ENCODE peak calls at places on chromosomes 11 and 22, in ten cellular contexts. T, V, I, Y, X, U, G, Z, H and B are unnamed samples.

GRCh38 chr22:44362249-44363040 is 49.7 kb upstream of the SHISAL1 start:
- DNase-seq in H (peak), V (peak), G (no peak), I (no peak), T (no peak), Y (no peak), X (no peak), Z (no peak), U (no peak), B (peak)

GRCh38 chr11:131710511-131710910 is 340.1 kb downstream of the NTM start:
- DNase-seq in I (no peak), H (no peak), Z (no peak), G (peak), V (no peak), T (peak), U (no peak), Y (no peak), X (no peak), B (no peak)

GRCh38 chr22:44181033-44181911 is 547 bp downstream of the PARVG start:
- DNase-seq in I (no peak), U (no peak), Y (no peak), V (no peak), Z (no peak), X (peak), T (no peak), G (peak), H (no peak), B (no peak)

GRCh38 chr11:2529636-2530035 is 84.8 kb downstream of the KCNQ1 start:
- DNase-seq in Y (no peak), T (no peak), I (no peak), X (peak), V (peak), G (no peak), H (no peak), U (no peak), Z (no peak), B (no peak)

GRCh38 chr11:32830413-32830738 is 649 bp downstream of the PRRG4 start:
- DNase-seq in X (peak), V (no peak), I (no peak), H (no peak), Y (peak), T (no peak), U (no peak), Z (peak), G (no peak), B (peak)

GRCh38 chr11:46380340-46381045 is 976 bp upstream of the MDK start:
- DNase-seq in U (no peak), X (peak), Y (no peak), T (peak), H (no peak), V (peak), Z (no peak), G (peak), I (no peak), B (peak)

GRCh38 chr11:126163074-126163700 is 48.3 kb downstream of the RPUSD4 start:
- DNase-seq in Y (peak), U (no peak), I (peak), X (no peak), H (no peak), V (peak), Z (peak), G (peak), T (peak), B (peak)

GRCh38 chr22:45334068-45334467 is 24.3 kb downstream of the FAM118A start:
- DNase-seq in T (no peak), H (no peak), Z (no peak), X (no peak), Y (no peak), U (no peak), I (no peak), G (peak), V (no peak), B (no peak)

GRCh38 chr11:78749243-78749730 is 174.6 kb upstream of the NARS2 start:
- DNase-seq in I (no peak), V (no peak), Z (no peak), H (no peak), T (no peak), G (no peak), Y (no peak), X (no peak), U (no peak), B (no peak)

GRCh38 chr11:77252555-77253270 is 48.8 kb downstream of the GDPD4 start:
- DNase-seq in T (no peak), X (peak), I (no peak), U (no peak), V (no peak), Y (no peak), Z (no peak), G (no peak), H (no peak), B (no peak)

GRCh38 chr22:35313311-35314121 is 13.8 kb downstream of the TOM1 start:
- DNase-seq in U (no peak), I (peak), H (peak), G (peak), T (peak), Y (peak), X (no peak), Z (peak), V (peak), B (peak)

GRCh38 chr11:5550440-5551095 is 2.2 kb upstream of the OR52H1 start:
- DNase-seq in Z (peak), V (no peak), G (peak), T (peak), H (no peak), I (peak), X (no peak), Y (peak), U (no peak), B (peak)

GRCh38 chr11:56172256-56172835 is 4.1 kb upstream of the OR5J2 start:
- DNase-seq in V (no peak), X (peak), U (no peak), T (no peak), Y (no peak), G (no peak), Z (no peak), I (no peak), H (no peak), B (no peak)

GRCh38 chr22:33519140-33519973 is 400.9 kb downstream of the LARGE1 start:
- DNase-seq in G (peak), T (peak), U (no peak), X (peak), Z (peak), I (peak), H (no peak), V (peak), Y (peak), B (peak)

GRCh38 chr11:3989891-3990290 is 104.7 kb upstream of the RRM1 start:
- DNase-seq in T (no peak), Y (no peak), H (no peak), G (no peak), Z (no peak), X (no peak), U (no peak), V (no peak), I (no peak), B (no peak)

GRCh38 chr11:65378208-65378927 is 4.1 kb downstream of the SLC25A45 start:
- DNase-seq in T (no peak), G (no peak), U (no peak), V (no peak), X (peak), Y (no peak), Z (peak), I (no peak), H (no peak), B (no peak)

GRCh38 chr11:31812392-31813241 is 1.5 kb upstream of the PAX6 start:
- DNase-seq in U (no peak), V (no peak), I (no peak), Y (no peak), G (peak), T (peak), Z (no peak), H (no peak), X (no peak), B (no peak)

GRCh38 chr11:97237151-97237550 is 847.3 kb downstream of the JRKL start:
- DNase-seq in Z (no peak), T (no peak), U (no peak), X (no peak), H (no peak), V (no peak), G (no peak), I (no peak), Y (no peak), B (no peak)

GRCh38 chr11:57322881-57323467 is 1.8 kb downstream of the TNKS1BP1 start:
- DNase-seq in G (peak), I (no peak), U (no peak), Y (no peak), X (no peak), T (no peak), H (no peak), Z (no peak), V (no peak), B (no peak)

GRCh38 chr11:35615911-35616900 is 2.1 kb upstream of the FJX1 start:
- DNase-seq in V (no peak), I (peak), T (peak), Y (peak), G (peak), Z (peak), H (no peak), U (no peak), X (no peak), B (peak)

GRCh38 chr11:98711011-98711410 is 309.7 kb upstream of the CNTN5 start:
- DNase-seq in T (peak), I (no peak), V (no peak), Z (no peak), U (no peak), G (peak), Y (peak), H (no peak), X (no peak), B (peak)

GRCh38 chr11:92758216-92758615 is 211.2 kb upstream of the MTNR1B start:
- DNase-seq in U (no peak), V (no peak), T (no peak), Z (no peak), I (no peak), Y (no peak), X (no peak), H (no peak), G (peak), B (no peak)

GRCh38 chr11:134034496-134035381 is 34.1 kb upstream of the JAM3 start:
- DNase-seq in T (no peak), Y (no peak), H (no peak), X (no peak), I (no peak), Z (no peak), V (no peak), U (no peak), G (peak), B (no peak)

GRCh38 chr11:7252683-7253213 is 1.0 kb downstream of the SYT9 start:
- DNase-seq in H (no peak), Z (no peak), Y (no peak), U (no peak), G (no peak), V (no peak), I (no peak), X (no peak), T (no peak), B (no peak)

GRCh38 chr11:57379732-57380131 is 1.2 kb downstream of the PRG3 start:
- DNase-seq in T (peak), U (no peak), X (no peak), H (no peak), I (no peak), Y (peak), G (peak), V (no peak), Z (peak), B (peak)

GRCh38 chr11:72787262-72788104 is 6.4 kb downstream of the STARD10 start:
- DNase-seq in G (no peak), V (no peak), X (peak), U (no peak), Y (no peak), T (no peak), I (no peak), H (no peak), Z (no peak), B (no peak)

GRCh38 chr22:46370584-46371373 is 35.3 kb downstream of the TRMU start:
- DNase-seq in G (no peak), U (no peak), Z (no peak), V (no peak), T (no peak), H (no peak), Y (no peak), X (no peak), I (no peak), B (no peak)

GRCh38 chr11:28730336-28730735 is 622.1 kb downstream of the METTL15 start:
- DNase-seq in V (no peak), X (no peak), G (peak), U (no peak), Y (no peak), Z (no peak), I (no peak), H (no peak), T (no peak), B (no peak)

DNA sequence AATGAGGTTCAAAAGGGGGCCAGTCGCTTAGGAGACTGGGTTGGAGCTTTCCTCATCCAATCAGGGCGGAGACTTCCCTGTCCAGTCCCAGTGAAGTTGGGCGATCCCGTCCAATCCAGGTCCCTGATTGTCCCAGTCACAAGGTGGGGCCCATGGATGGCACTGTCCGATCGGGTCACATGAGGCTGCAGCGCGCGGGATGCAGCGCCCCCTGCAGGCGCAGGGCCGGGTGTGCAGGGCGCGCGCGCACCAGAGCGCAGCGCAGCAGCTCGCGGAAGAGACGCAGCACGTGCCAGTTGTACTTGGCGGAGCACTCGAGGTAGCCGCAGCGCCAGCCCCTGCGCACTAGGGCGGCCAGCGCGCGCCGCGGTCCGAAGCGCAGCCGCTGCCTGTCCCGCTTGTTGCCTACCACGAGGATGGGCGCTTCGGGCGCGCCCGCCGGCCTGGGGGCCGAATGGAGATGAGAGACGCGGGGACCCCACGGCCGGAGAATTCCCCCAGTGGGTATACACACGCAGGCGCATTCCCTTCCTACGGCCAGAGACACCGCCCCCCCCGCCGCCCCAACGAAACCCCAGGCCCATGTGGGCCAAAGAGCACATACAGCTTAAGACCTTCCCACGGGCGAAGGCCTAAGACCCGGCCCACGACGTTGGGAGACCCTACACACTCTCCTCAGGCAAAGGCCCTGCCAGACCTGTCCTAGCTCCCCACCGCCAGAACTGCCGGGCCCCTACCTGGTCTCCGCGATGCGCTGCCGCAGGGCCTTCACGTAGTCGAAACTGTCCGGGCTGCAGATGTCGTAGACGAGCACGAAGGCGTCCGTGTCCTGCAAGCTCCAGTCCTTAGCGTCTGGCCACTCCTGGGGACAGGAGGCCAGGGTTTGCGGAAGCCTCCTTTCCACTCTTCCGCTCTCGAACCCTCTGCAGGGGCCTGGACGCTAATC is 2.1 kb downstream of the RASL10A start:
- DNase-seq in I (no peak), T (peak), X (peak), Y (peak), U (no peak), Z (peak), G (no peak), V (no peak), H (peak), B (peak)
- TF ChIP-seq CTCF in I (peak), T (peak), X (peak), Y (peak), U (peak), Z (peak), G (peak), V (peak), H (peak), B (peak)

GRCh38 chr11:62789576-62789975 is 2.2 kb downstream of the TMEM223 start:
- DNase-seq in H (no peak), I (no peak), U (no peak), V (no peak), Z (no peak), G (no peak), T (no peak), X (no peak), Y (no peak), B (no peak)

GRCh38 chr11:62786318-62787004 is 741 bp upstream of the TMEM179B start:
- DNase-seq in Y (peak), X (peak), Z (peak), V (peak), I (peak), H (peak), T (peak), G (peak), U (peak), B (peak)

GRCh38 chr11:62787005-62787759 is at the start of gene TMEM179B:
- DNase-seq in Y (peak), T (peak), Z (peak), H (peak), U (peak), V (peak), I (peak), G (peak), X (peak), B (peak)

GRCh38 chr11:62791501-62792192 is at the start of gene TMEM223:
- DNase-seq in T (peak), U (peak), H (peak), Z (peak), G (peak), V (peak), I (peak), X (peak), Y (peak), B (peak)

GRCh38 chr11:62788991-62789390 is 1.8 kb downstream of the TMEM179B start:
- DNase-seq in Y (no peak), V (no peak), I (no peak), X (no peak), G (no peak), T (no peak), U (no peak), Z (peak), H (no peak), B (no peak)
- H3K4me3 ChIP-seq in Y (no peak), V (peak), I (no peak), X (no peak), G (no peak), T (no peak), U (no peak), Z (no peak), H (no peak), B (no peak)

DNA sequence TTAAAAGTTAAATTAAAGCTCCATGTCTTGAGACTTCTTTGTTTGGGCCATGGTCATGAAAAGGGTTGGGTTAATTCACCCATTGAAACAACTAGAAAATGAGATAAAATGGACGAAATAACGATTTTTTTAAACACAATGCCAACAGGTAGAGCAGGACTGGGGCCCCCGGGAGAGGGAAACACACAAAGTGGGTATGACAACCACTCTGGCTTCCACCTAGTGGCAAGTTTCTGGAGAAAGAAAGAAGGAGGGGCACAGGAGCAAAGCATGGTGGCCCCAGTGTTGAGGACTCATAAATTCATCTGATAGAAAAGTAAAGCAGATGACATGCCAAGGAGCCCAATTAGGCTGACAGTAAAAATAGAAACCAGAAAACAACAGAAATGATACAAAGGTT is 68.4 kb downstream of the MYEOV start:
- DNase-seq in Y (no peak), G (no peak), X (no peak), V (no peak), U (no peak), I (no peak), T (no peak), H (peak), Z (no peak), B (no peak)
- TF ChIP-seq CTCF in Y (peak), G (no peak), X (no peak), V (no peak), U (no peak), I (peak), T (no peak), H (no peak), Z (no peak), B (no peak)

DNA sequence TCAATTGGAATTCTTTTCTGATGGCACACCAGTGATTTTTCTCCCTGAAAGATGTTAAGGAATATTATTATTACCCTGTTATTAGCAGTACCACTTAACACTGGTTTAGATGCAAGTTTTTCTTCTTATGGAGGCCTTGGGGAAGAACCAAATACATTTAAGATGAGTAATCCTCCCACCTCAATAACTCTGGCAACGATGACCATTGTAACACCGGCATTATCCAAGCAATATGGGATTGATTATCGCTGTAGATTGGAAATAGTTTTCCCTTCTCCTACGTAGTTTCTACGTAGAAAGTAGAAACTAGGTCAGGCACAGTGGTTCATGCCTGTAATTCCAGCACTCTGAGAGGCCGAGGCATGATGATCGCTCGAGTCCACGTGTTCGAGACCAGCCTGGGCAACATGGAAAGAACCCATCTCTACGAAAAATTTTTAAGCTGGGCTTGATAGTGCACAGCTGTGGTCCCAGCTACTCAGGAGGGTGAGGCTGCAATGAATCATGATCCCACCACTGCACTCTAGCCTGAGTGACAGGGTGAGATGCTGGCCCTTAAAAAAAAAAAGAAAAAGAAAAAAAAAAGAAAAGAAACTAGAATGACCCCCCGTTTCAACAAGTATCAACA is 45.5 kb downstream of the PACSIN2 start:
- DNase-seq in H (no peak), G (peak), T (peak), Y (peak), U (no peak), Z (no peak), V (no peak), I (no peak), X (no peak), B (peak)
- H3K4me3 ChIP-seq in H (no peak), G (no peak), T (no peak), Y (no peak), U (no peak), Z (no peak), V (no peak), I (no peak), X (no peak), B (no peak)

DNA sequence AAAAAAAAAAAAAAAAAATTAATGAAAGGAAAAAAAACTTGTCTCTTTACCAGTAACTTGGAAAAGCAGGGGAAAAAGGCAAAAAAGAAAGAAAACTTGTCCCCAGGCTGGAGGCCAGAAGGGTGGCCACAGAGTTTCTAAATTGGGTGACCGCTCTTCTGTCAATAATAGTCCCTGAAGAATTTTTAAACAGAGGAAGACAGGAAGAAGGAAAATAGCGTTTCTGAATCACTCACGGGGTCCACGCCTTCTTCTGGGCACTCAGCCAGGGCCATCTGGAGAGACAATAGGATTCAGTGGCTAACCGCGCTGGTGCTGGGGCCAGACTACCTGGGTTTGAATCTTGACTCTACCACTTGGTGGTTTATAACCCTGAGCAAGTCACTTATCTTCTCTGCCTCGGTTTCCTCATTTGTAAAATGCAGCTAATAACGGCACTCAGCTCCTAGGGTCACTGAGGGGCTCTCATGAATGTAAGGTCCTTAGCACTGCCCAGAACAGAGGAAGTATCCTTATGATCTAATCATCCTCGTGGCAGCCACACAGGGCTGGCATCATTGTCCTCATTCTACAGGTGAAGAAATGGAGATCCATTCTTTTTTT is 7.0 kb downstream of the C11orf86 start:
- DNase-seq in V (peak), H (peak), T (peak), G (peak), Y (peak), I (peak), Z (peak), X (peak), U (peak), B (peak)
- TF ChIP-seq CTCF in V (no peak), H (no peak), T (no peak), G (no peak), Y (no peak), I (no peak), Z (no peak), X (no peak), U (no peak), B (no peak)